ENCODE peak calls at places on chromosomes 5 and 9, in six cellular contexts. B, M, O, P, R and T are unnamed samples. For H3K4me1, the result is how much of the 10 kb centered on the place peaks cover.

GRCh38 chr5:59042201-59042600 is 459.3 kb downstream of the RAB3C start:
- DNase-seq in B (no peak), M (no peak), O (no peak), P (no peak), R (no peak), T (no peak)

GRCh38 chr5:10049825-10050455 is 199.7 kb downstream of the ATPSCKMT start:
- DNase-seq in B (no peak), M (no peak), O (no peak), P (no peak), R (no peak), T (no peak)

GRCh38 chr9:120713257-120714087 is 798 bp downstream of the MEGF9 start:
- DNase-seq in B (peak), M (no peak), O (no peak), P (no peak), R (peak), T (no peak)

GRCh38 chr9:126561582-126561981 is 52.1 kb upstream of the LMX1B start:
- DNase-seq in B (no peak), M (no peak), O (peak), P (no peak), R (no peak), T (no peak)

GRCh38 chr9:132804576-132805295 is 73.3 kb downstream of the AK8 start:
- DNase-seq in B (no peak), M (no peak), O (no peak), P (no peak), R (no peak), T (no peak)

GRCh38 chr5:113204525-113205161 is 228.0 kb downstream of the DCP2 start:
- DNase-seq in B (no peak), M (no peak), O (peak), P (no peak), R (no peak), T (no peak)

GRCh38 chr5:38888023-38888422 is 42.2 kb downstream of the OSMR start:
- DNase-seq in B (no peak), M (no peak), O (no peak), P (no peak), R (no peak), T (peak)

GRCh38 chr5:56011835-56012234 is 17.1 kb upstream of the IL6ST start:
- DNase-seq in B (no peak), M (no peak), O (no peak), P (no peak), R (no peak), T (no peak)

DNA sequence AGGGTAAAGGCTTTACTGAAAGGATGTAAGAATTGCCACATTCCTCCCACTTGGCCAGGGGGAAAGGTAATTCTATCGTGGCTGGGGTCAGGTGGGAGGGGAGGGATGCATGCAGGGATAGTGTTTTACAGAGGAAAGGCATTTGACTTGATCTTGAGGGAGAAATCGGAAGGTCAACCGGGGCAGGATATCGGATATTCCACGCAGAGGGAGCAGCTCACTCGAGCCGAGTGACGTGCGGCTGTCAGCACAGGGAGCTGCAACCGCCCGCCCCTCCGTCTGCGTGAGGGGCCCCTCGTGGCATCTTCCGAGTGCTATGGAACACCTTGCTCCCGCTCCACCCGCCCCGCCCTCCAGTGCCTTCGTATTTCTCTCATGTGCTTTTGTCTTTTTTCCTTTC is 63.4 kb upstream of the ADAMTS2 start:
- DNase-seq in B (no peak), M (no peak), O (no peak), P (no peak), R (peak), T (no peak)
- TF ChIP-seq ZNF274 in B (no peak), M (no peak), O (no peak), P (no peak), R (no peak), T (no peak)

GRCh38 chr5:140243855-140244254 is 59.0 kb downstream of the PFDN1 start:
- DNase-seq in B (no peak), M (no peak), O (no peak), P (no peak), R (no peak), T (no peak)

GRCh38 chr5:140244525-140245025 is 58.3 kb downstream of the PFDN1 start:
- DNase-seq in B (peak), M (no peak), O (peak), P (no peak), R (peak), T (peak)

GRCh38 chr5:140242099-140242498 is 60.8 kb downstream of the PFDN1 start:
- DNase-seq in B (peak), M (no peak), O (no peak), P (no peak), R (peak), T (no peak)

GRCh38 chr5:140240987-140241706 is 61.8 kb downstream of the PFDN1 start:
- DNase-seq in B (peak), M (no peak), O (peak), P (peak), R (peak), T (peak)

GRCh38 chr5:140242890-140243585 is 59.9 kb downstream of the PFDN1 start:
- DNase-seq in B (no peak), M (no peak), O (no peak), P (no peak), R (no peak), T (no peak)
- H3K4me1 ChIP-seq in B (under half), M (under half), O (under half), P (under half), R (under half), T (under half)

GRCh38 chr5:167755420-167755819 is 536.0 kb upstream of the WWC1 start:
- DNase-seq in B (no peak), M (no peak), O (no peak), P (no peak), R (no peak), T (no peak)

GRCh38 chr5:167759411-167759821 is 532.0 kb upstream of the WWC1 start:
- DNase-seq in B (no peak), M (no peak), O (no peak), P (no peak), R (no peak), T (no peak)

GRCh38 chr5:167753725-167754490 is 537.5 kb upstream of the WWC1 start:
- DNase-seq in B (no peak), M (no peak), O (no peak), P (no peak), R (no peak), T (no peak)

GRCh38 chr5:167754501-167754941 is 536.9 kb upstream of the WWC1 start:
- DNase-seq in B (no peak), M (no peak), O (no peak), P (no peak), R (no peak), T (no peak)
- H3K4me3 ChIP-seq in B (no peak), M (no peak), O (no peak), P (no peak), R (no peak), T (no peak)

GRCh38 chr5:177601126-177601525 is 1.2 kb downstream of the B4GALT7 start:
- DNase-seq in B (no peak), M (no peak), O (no peak), P (no peak), R (no peak), T (no peak)

GRCh38 chr5:177602458-177602830 is 2.5 kb downstream of the B4GALT7 start:
- DNase-seq in B (no peak), M (no peak), O (no peak), P (no peak), R (no peak), T (no peak)

GRCh38 chr5:177603631-177604030 is 3.7 kb downstream of the B4GALT7 start:
- DNase-seq in B (no peak), M (no peak), O (no peak), P (no peak), R (no peak), T (no peak)

GRCh38 chr5:177600458-177601018 is 606 bp downstream of the B4GALT7 start:
- DNase-seq in B (no peak), M (no peak), O (no peak), P (no peak), R (no peak), T (no peak)

GRCh38 chr5:177601577-177602457 is 1.9 kb downstream of the B4GALT7 start:
- DNase-seq in B (no peak), M (no peak), O (peak), P (no peak), R (no peak), T (no peak)
- TF ChIP-seq ZNF274 in B (no peak), M (no peak), O (no peak), P (no peak), R (no peak), T (no peak)

GRCh38 chr9:113677057-113677456 is 199.1 kb upstream of the ZNF618 start:
- DNase-seq in B (no peak), M (no peak), O (no peak), P (no peak), R (no peak), T (no peak)
- H3K4me1 ChIP-seq in B (under half), M (under half), O (under half), P (under half), R (under half), T (under half)

GRCh38 chr9:95729066-95729465 is 146.4 kb upstream of the ERCC6L2 start:
- DNase-seq in B (no peak), M (no peak), O (no peak), P (no peak), R (no peak), T (no peak)
- H3K4me3 ChIP-seq in B (no peak), M (no peak), O (no peak), P (no peak), R (no peak), T (no peak)